ENCODE peak calls at places on chromosome 20, in five cellular contexts. One of them, this sample, is unnamed. For H3K4me1, the result is how much of the 10 kb centered on the place peaks cover.

GRCh38 chr20:36591854-36592641 is 13.5 kb upstream of the RAB5IF start:
- DNase-seq in hepatocyte: peak
- DNase-seq in IMR-90: peak
- DNase-seq in A549: no peak
- DNase-seq in mesendoderm: peak
- DNase-seq in this sample: peak

GRCh38 chr20:37871751-37872150 is 31.2 kb upstream of the VSTM2L start:
- DNase-seq in hepatocyte: no peak
- DNase-seq in IMR-90: no peak
- DNase-seq in A549: no peak
- DNase-seq in mesendoderm: no peak
- DNase-seq in this sample: no peak

GRCh38 chr20:9400371-9401025 is 113.9 kb upstream of the LAMP5 start:
- DNase-seq in hepatocyte: no peak
- DNase-seq in IMR-90: peak
- DNase-seq in A549: no peak
- DNase-seq in mesendoderm: no peak
- DNase-seq in this sample: no peak

GRCh38 chr20:6765469-6766058 is 1.9 kb upstream of the BMP2 start:
- DNase-seq in hepatocyte: peak
- DNase-seq in IMR-90: peak
- DNase-seq in A549: peak
- DNase-seq in mesendoderm: peak
- DNase-seq in this sample: peak

GRCh38 chr20:9121211-9121610 is 52.3 kb downstream of the PLCB4 start:
- DNase-seq in hepatocyte: no peak
- DNase-seq in IMR-90: no peak
- DNase-seq in A549: no peak
- DNase-seq in mesendoderm: no peak
- DNase-seq in this sample: no peak

GRCh38 chr20:55057779-55058415 is 582.5 kb downstream of the DOK5 start:
- DNase-seq in hepatocyte: no peak
- DNase-seq in IMR-90: no peak
- DNase-seq in A549: no peak
- DNase-seq in mesendoderm: peak
- DNase-seq in this sample: no peak

GRCh38 chr20:53165452-53165851 is 193.3 kb downstream of the TSHZ2 start:
- DNase-seq in hepatocyte: no peak
- DNase-seq in IMR-90: no peak
- DNase-seq in A549: no peak
- DNase-seq in mesendoderm: no peak
- DNase-seq in this sample: no peak

GRCh38 chr20:5634894-5635293 is 115.3 kb upstream of the SHLD1 start:
- DNase-seq in hepatocyte: no peak
- DNase-seq in IMR-90: no peak
- DNase-seq in A549: no peak
- DNase-seq in mesendoderm: no peak
- DNase-seq in this sample: no peak

GRCh38 chr20:49646126-49646525 is 67.6 kb downstream of the B4GALT5 start:
- DNase-seq in hepatocyte: no peak
- DNase-seq in IMR-90: peak
- DNase-seq in A549: no peak
- DNase-seq in mesendoderm: no peak
- DNase-seq in this sample: no peak

GRCh38 chr20:59776059-59776603 is 157.3 kb downstream of the SYCP2 start:
- DNase-seq in hepatocyte: no peak
- DNase-seq in IMR-90: no peak
- DNase-seq in A549: no peak
- DNase-seq in mesendoderm: no peak
- DNase-seq in this sample: no peak

GRCh38 chr20:58094160-58094559 is 134.3 kb downstream of the ANKRD60 start:
- DNase-seq in hepatocyte: no peak
- DNase-seq in IMR-90: no peak
- DNase-seq in A549: no peak
- DNase-seq in mesendoderm: no peak
- DNase-seq in this sample: no peak

GRCh38 chr20:50077818-50078601 is 34.9 kb downstream of the UBE2V1 start:
- DNase-seq in hepatocyte: no peak
- DNase-seq in IMR-90: no peak
- DNase-seq in A549: no peak
- DNase-seq in mesendoderm: no peak
- DNase-seq in this sample: no peak

GRCh38 chr20:24060851-24061590 is 72.4 kb upstream of the GGTLC1 start:
- DNase-seq in hepatocyte: no peak
- DNase-seq in IMR-90: no peak
- DNase-seq in A549: no peak
- DNase-seq in mesendoderm: peak
- DNase-seq in this sample: no peak

GRCh38 chr20:17542993-17543412 is 11.8 kb upstream of the BFSP1 start:
- DNase-seq in hepatocyte: no peak
- DNase-seq in IMR-90: peak
- DNase-seq in A549: no peak
- DNase-seq in mesendoderm: no peak
- DNase-seq in this sample: no peak

GRCh38 chr20:873875-874607 is 40.5 kb downstream of the FAM110A start:
- DNase-seq in hepatocyte: no peak
- DNase-seq in IMR-90: no peak
- DNase-seq in A549: no peak
- DNase-seq in mesendoderm: no peak
- DNase-seq in this sample: no peak

GRCh38 chr20:43914697-43915208 is at the start of gene TOX2:
- DNase-seq in hepatocyte: peak
- DNase-seq in IMR-90: no peak
- DNase-seq in A549: peak
- DNase-seq in mesendoderm: peak
- DNase-seq in this sample: peak

GRCh38 chr20:40160151-40160550 is 528.9 kb downstream of the MAFB start:
- DNase-seq in hepatocyte: peak
- DNase-seq in IMR-90: peak
- DNase-seq in A549: peak
- DNase-seq in mesendoderm: peak
- DNase-seq in this sample: peak

GRCh38 chr20:4469910-4470309 is 251.8 kb upstream of the PRND start:
- DNase-seq in hepatocyte: no peak
- DNase-seq in IMR-90: no peak
- DNase-seq in A549: no peak
- DNase-seq in mesendoderm: no peak
- DNase-seq in this sample: no peak

GRCh38 chr20:61964675-61965605 is 100.7 kb downstream of the TAF4 start:
- DNase-seq in hepatocyte: no peak
- DNase-seq in IMR-90: no peak
- DNase-seq in A549: no peak
- DNase-seq in mesendoderm: no peak
- DNase-seq in this sample: no peak

GRCh38 chr20:41650221-41650948 is 32.2 kb upstream of the CHD6 start:
- DNase-seq in hepatocyte: peak
- DNase-seq in IMR-90: no peak
- DNase-seq in A549: no peak
- DNase-seq in mesendoderm: no peak
- DNase-seq in this sample: no peak

GRCh38 chr20:40103420-40103819 is 585.6 kb downstream of the MAFB start:
- DNase-seq in hepatocyte: no peak
- DNase-seq in IMR-90: no peak
- DNase-seq in A549: no peak
- DNase-seq in mesendoderm: no peak
- DNase-seq in this sample: no peak

GRCh38 chr20:35286077-35286898 is 1.7 kb upstream of the EIF6 start:
- DNase-seq in hepatocyte: peak
- DNase-seq in IMR-90: no peak
- DNase-seq in A549: no peak
- DNase-seq in mesendoderm: no peak
- DNase-seq in this sample: no peak
- H3K27ac ChIP-seq in hepatocyte: peak
- H3K27ac ChIP-seq in IMR-90: no peak
- H3K27ac ChIP-seq in A549: peak
- H3K27ac ChIP-seq in mesendoderm: no peak
- H3K27ac ChIP-seq in this sample: no peak

DNA sequence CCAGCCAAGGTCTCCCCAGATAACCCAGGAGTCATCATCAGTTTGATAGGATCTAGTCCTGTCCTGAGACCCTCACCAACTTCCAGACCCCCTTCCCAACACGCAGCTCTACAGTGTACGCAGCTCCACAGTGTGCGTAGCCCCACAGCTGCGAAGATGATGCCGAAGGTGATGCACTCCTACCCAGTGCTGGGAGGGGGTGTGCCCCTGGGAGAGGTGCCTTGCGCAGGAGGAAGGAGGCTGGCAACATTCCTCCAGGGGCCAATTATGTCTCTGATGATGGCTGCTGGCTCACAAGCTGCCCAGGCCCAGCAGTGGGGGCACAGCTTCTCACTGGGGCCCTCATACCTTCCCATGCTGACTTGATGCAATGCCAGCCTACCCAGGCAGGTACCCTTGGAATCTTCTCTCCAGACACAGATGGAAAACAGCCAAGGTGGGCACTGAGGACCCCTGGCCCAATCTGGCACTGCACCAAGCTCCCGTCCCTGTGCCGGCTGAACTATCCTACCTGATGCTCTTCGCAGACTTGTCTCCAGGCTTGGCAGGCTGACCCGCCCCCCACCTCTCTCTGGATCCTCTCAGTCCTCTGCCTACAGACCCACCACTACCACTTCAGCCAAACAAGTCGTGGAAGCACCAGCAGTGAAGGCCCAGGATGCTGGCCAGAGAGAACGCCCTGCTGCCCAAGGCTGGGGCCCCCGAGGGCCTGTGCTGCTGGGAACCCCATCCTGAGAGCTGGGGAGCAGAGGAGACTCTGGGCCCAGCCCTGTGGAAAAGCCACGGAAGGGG is 1.4 kb downstream of the ZNF512B start:
- DNase-seq in hepatocyte: no peak
- DNase-seq in IMR-90: no peak
- DNase-seq in A549: no peak
- DNase-seq in mesendoderm: no peak
- DNase-seq in this sample: no peak
- H3K4me1 ChIP-seq in hepatocyte: under half
- H3K4me1 ChIP-seq in IMR-90: under half
- H3K4me1 ChIP-seq in A549: under half
- H3K4me1 ChIP-seq in mesendoderm: under half
- H3K4me1 ChIP-seq in this sample: under half

GRCh38 chr20:2468581-2469407 is 1.8 kb downstream of the SNRPB start:
- DNase-seq in hepatocyte: no peak
- DNase-seq in IMR-90: peak
- DNase-seq in A549: no peak
- DNase-seq in mesendoderm: no peak
- DNase-seq in this sample: no peak

GRCh38 chr20:2470432-2471193 is at the start of gene SNRPB:
- DNase-seq in hepatocyte: peak
- DNase-seq in IMR-90: peak
- DNase-seq in A549: peak
- DNase-seq in mesendoderm: peak
- DNase-seq in this sample: peak

GRCh38 chr20:2465100-2465499 is 5.5 kb downstream of the SNRPB start:
- DNase-seq in hepatocyte: no peak
- DNase-seq in IMR-90: no peak
- DNase-seq in A549: no peak
- DNase-seq in mesendoderm: no peak
- DNase-seq in this sample: no peak

GRCh38 chr20:2470051-2470431 is 548 bp downstream of the SNRPB start:
- DNase-seq in hepatocyte: peak
- DNase-seq in IMR-90: peak
- DNase-seq in A549: peak
- DNase-seq in mesendoderm: peak
- DNase-seq in this sample: peak

GRCh38 chr20:2467412-2467811 is 3.2 kb downstream of the SNRPB start:
- DNase-seq in hepatocyte: no peak
- DNase-seq in IMR-90: no peak
- DNase-seq in A549: no peak
- DNase-seq in mesendoderm: no peak
- DNase-seq in this sample: no peak
- H3K4me2 ChIP-seq in hepatocyte: no peak
- H3K4me2 ChIP-seq in IMR-90: no peak
- H3K4me2 ChIP-seq in A549: peak
- H3K4me2 ChIP-seq in mesendoderm: no peak
- H3K4me2 ChIP-seq in this sample: peak

DNA sequence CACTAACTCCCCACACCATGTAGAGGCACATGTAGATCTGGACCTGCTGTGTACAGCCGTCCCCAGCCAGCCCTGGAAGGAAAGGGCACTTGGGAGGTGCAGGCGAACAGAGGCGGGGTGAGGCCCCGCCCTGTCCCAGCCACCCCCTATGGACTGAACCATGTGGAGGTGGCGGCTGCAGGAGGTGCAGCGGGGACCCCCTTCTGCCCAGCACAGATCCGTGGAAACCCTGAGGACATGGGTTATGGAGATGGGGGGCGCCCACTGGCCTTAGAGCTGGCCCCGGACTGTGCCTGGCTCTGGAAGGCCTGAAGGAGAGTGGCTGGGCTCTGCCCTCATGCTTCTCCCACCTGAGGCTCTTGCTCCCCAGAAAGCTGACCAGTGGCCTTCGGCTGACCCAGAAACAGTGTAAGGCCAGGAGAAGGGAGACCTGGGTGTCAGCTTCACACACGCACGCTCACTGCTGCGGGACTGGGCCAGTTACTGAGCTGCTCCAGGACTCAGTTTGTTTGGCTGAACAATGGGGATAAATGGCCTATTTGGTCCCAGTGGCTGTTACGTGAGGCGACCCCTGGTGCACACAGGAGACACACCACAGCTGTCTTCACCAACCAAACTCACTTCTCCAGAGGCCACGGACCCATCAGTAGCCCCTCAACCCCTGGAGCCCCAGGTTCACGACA is 87.2 kb downstream of the GINS1 start:
- DNase-seq in hepatocyte: no peak
- DNase-seq in IMR-90: no peak
- DNase-seq in A549: no peak
- DNase-seq in mesendoderm: no peak
- DNase-seq in this sample: no peak
- H3K27ac ChIP-seq in hepatocyte: no peak
- H3K27ac ChIP-seq in IMR-90: no peak
- H3K27ac ChIP-seq in A549: no peak
- H3K27ac ChIP-seq in mesendoderm: no peak
- H3K27ac ChIP-seq in this sample: no peak

This sample was measured in neural progenitor cell.